ENCODE peak calls at places on chromosome 18, in six cellular contexts. S is tibial nerve, P is IMR-90, J is heart left ventricle, G is endothelial cell of umbilical vein, H is vagina. R is an unnamed sample.

GRCh38 chr18:41761329-41762028 is 193.6 kb upstream of the PIK3C3 start:
- DNase-seq in S (no peak), P (peak; percentile 84), J (no peak), G (no peak), H (no peak), R (no peak)

GRCh38 chr18:13613591-13614317 is 112.6 kb downstream of the FAM210A start:
- DNase-seq in S (no peak), P (no peak), J (no peak), G (no peak), H (peak; percentile 79), R (peak; percentile 80)

GRCh38 chr18:55781481-55781957 is 193.5 kb upstream of the TCF4 start:
- DNase-seq in S (peak; percentile 41), P (peak; percentile 77), J (peak; percentile 39), G (peak; percentile 90), H (no peak), R (no peak)

GRCh38 chr18:35220424-35220823 is 20.4 kb upstream of the ZNF397 start:
- DNase-seq in S (no peak), P (no peak), J (no peak), G (no peak), H (no peak), R (no peak)

GRCh38 chr18:49398331-49398730 is 62.1 kb downstream of the DYM start:
- DNase-seq in S (no peak), P (no peak), J (no peak), G (no peak), H (no peak), R (no peak)

GRCh38 chr18:26190506-26190905 is 35.7 kb upstream of the TAF4B start:
- DNase-seq in S (no peak), P (no peak), J (no peak), G (no peak), H (no peak), R (no peak)

GRCh38 chr18:13147146-13147545 is 71.4 kb upstream of the LDLRAD4 start:
- DNase-seq in S (no peak), P (no peak), J (no peak), G (no peak), H (no peak), R (no peak)

GRCh38 chr18:48037481-48038271 is 107.2 kb upstream of the SMAD2 start:
- DNase-seq in S (no peak), P (no peak), J (peak; percentile 61), G (peak; percentile 9), H (no peak), R (no peak)

GRCh38 chr18:8439091-8439490 is 170.1 kb upstream of the RAB12 start:
- DNase-seq in S (no peak), P (no peak), J (no peak), G (no peak), H (no peak), R (no peak)

GRCh38 chr18:79695269-79695668 is 15.7 kb downstream of the CTDP1 start:
- DNase-seq in S (no peak), P (peak; percentile 52), J (no peak), G (no peak), H (no peak), R (no peak)

GRCh38 chr18:45666520-45666919 is 51.2 kb downstream of the SLC14A2 start:
- DNase-seq in S (no peak), P (no peak), J (no peak), G (no peak), H (no peak), R (no peak)

GRCh38 chr18:34592961-34593382 is 117.1 kb upstream of the DTNA start:
- DNase-seq in S (peak; percentile 7), P (peak; percentile 59), J (peak; percentile 70), G (peak; percentile 69), H (no peak), R (no peak)

GRCh38 chr18:27695509-27695908 is 481.4 kb downstream of the CDH2 start:
- DNase-seq in S (no peak), P (no peak), J (no peak), G (no peak), H (no peak), R (no peak)

GRCh38 chr18:29251681-29252080 is 1074.8 kb upstream of the CDH2 start:
- DNase-seq in S (no peak), P (no peak), J (no peak), G (no peak), H (no peak), R (no peak)

GRCh38 chr18:23134780-23135678 is at the start of gene CABLES1:
- DNase-seq in S (peak; percentile 51), P (peak; percentile 59), J (peak; percentile 70), G (peak; percentile 84), H (no peak), R (no peak)
- TF ChIP-seq POLR2A in S (no peak), P (peak; percentile 59), J (peak; percentile 19), G (peak; percentile 86), H (no peak), R (no peak)

GRCh38 chr18:52283927-52284326 is 56.1 kb upstream of the DCC start:
- DNase-seq in S (no peak), P (no peak), J (no peak), G (no peak), H (no peak), R (no peak)

GRCh38 chr18:52286675-52287074 is 53.3 kb upstream of the DCC start:
- DNase-seq in S (no peak), P (no peak), J (no peak), G (no peak), H (no peak), R (no peak)

GRCh38 chr18:52288403-52289004 is 51.5 kb upstream of the DCC start:
- DNase-seq in S (no peak), P (no peak), J (no peak), G (no peak), H (no peak), R (no peak)

GRCh38 chr18:52287151-52287550 is 52.8 kb upstream of the DCC start:
- DNase-seq in S (no peak), P (no peak), J (no peak), G (no peak), H (no peak), R (no peak)
- TF ChIP-seq POLR2A in S (no peak), P (no peak), J (no peak), G (no peak), H (no peak), R (no peak)

GRCh38 chr18:58056159-58056558 is 12.1 kb downstream of the NEDD4L start:
- DNase-seq in S (no peak), P (no peak), J (no peak), G (no peak), H (no peak), R (no peak)
- TF ChIP-seq POLR2A in S (no peak), P (no peak), J (no peak), G (no peak), H (no peak), R (no peak)

GRCh38 chr18:3682061-3682460 is 232.1 kb downstream of the TGIF1 start:
- DNase-seq in S (no peak), P (no peak), J (no peak), G (no peak), H (no peak), R (no peak)

GRCh38 chr18:3679254-3679653 is 229.3 kb downstream of the TGIF1 start:
- DNase-seq in S (no peak), P (no peak), J (no peak), G (no peak), H (no peak), R (no peak)

GRCh38 chr18:3689091-3689490 is 239.1 kb downstream of the TGIF1 start:
- DNase-seq in S (no peak), P (no peak), J (no peak), G (no peak), H (no peak), R (peak; percentile 10)

GRCh38 chr18:3688682-3689081 is 238.7 kb downstream of the TGIF1 start:
- DNase-seq in S (no peak), P (peak; percentile 99), J (no peak), G (no peak), H (no peak), R (peak; percentile 39)

DNA sequence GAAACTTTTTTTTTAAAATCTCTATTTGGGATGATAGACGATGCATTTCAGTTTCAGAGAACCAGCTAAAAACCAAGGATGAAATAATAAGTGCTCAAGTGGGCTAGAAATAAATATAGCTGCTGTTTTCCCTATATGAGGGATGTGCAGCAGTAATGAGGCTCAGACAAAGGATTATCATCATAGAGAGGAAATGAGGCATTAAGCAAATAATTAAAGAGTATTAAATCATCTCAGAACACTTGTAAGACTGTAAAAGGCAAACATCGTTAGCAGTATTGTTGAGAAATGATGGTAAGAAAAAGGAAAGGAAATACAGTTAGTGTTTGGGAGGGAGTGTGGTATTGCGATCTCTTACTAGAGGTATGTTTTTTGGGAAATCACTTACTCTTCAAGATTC is 233.5 kb downstream of the TGIF1 start:
- DNase-seq in S (no peak), P (no peak), J (no peak), G (peak; percentile 32), H (no peak), R (no peak)
- TF ChIP-seq POLR2A in S (no peak), P (no peak), J (no peak), G (no peak), H (no peak), R (no peak)

GRCh38 chr18:9708057-9708881 is at the start of gene RAB31:
- DNase-seq in S (peak; percentile 51), P (peak; percentile 72), J (peak; percentile 90), G (peak; percentile 67), H (no peak), R (no peak)
- TF ChIP-seq POLR2A in S (peak; percentile 66), P (peak; percentile 95), J (peak; percentile 68), G (peak; percentile 52), H (peak; percentile 23), R (no peak)

GRCh38 chr18:78565240-78565639 is 414.4 kb upstream of the SALL3 start:
- DNase-seq in S (no peak), P (no peak), J (no peak), G (no peak), H (peak; percentile 77), R (no peak)

GRCh38 chr18:78564030-78564429 is 415.6 kb upstream of the SALL3 start:
- DNase-seq in S (no peak), P (no peak), J (no peak), G (no peak), H (peak; percentile 25), R (no peak)

GRCh38 chr18:78566065-78566464 is 413.6 kb upstream of the SALL3 start:
- DNase-seq in S (no peak), P (no peak), J (no peak), G (no peak), H (no peak), R (no peak)

GRCh38 chr18:78563110-78563509 is 416.5 kb upstream of the SALL3 start:
- DNase-seq in S (no peak), P (no peak), J (no peak), G (no peak), H (no peak), R (no peak)

DNA sequence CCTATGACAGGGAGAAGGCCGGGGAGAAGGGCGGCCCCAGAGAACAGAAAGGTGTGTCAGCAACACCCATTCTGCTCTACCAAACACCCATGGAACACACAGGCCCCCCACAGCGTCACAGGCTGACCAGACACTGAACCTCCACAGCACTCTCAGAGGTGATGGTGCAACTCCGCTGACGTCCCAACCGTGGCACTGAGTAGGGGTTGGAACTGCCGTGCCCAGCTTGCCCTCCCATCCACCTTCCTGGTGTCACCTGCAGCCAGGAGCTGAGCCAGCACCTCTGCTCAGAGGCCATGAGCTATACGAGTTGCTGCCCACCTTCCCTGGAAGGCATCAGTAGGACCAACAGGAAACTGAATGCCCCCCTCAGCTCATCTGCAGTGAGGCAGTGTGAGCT is 412.9 kb upstream of the SALL3 start:
- DNase-seq in S (no peak), P (no peak), J (no peak), G (no peak), H (peak; percentile 56), R (no peak)
- TF ChIP-seq POLR2A in S (no peak), P (no peak), J (no peak), G (no peak), H (no peak), R (no peak)

R was measured in esophagus muscularis mucosa.